ENCODE peak calls at places on chromosomes 3 and 15, in six cellular contexts. R is brain microvascular endothelial cell, V is psoas muscle, J is H1, Q is mucosa of descending colon, O is A549. W is an unnamed sample.
A peak's percentile ranks its signal among the peaks of the same experiment; 100 is the strongest.

GRCh38 chr15:58551764-58552504 is 120.1 kb downstream of the LIPC start:
- DNase-seq in R (peak; percentile 89), V (no peak), J (no peak), Q (peak; percentile 83), O (no peak), W (peak; percentile 23)

GRCh38 chr3:70090322-70090913 is 90.9 kb downstream of the SAMMSON start:
- DNase-seq in R (peak; percentile 20), V (no peak), J (no peak), Q (no peak), O (peak; percentile 31), W (no peak)

GRCh38 chr3:69197922-69198540 is 75.6 kb upstream of the LMOD3 start:
- DNase-seq in R (no peak), V (no peak), J (no peak), Q (peak; percentile 38), O (no peak), W (no peak)

GRCh38 chr3:141401584-141402475 is 33.5 kb downstream of the ZBTB38 start:
- DNase-seq in R (no peak), V (peak; percentile 58), J (peak; percentile 69), Q (peak; percentile 76), O (peak; percentile 50), W (peak; percentile 60)

GRCh38 chr15:62110000-62110851 is 43.4 kb downstream of the C2CD4A start:
- DNase-seq in R (peak; percentile 34), V (no peak), J (no peak), Q (no peak), O (peak; percentile 42), W (no peak)

GRCh38 chr15:39846108-39846507 is 63.5 kb upstream of the FSIP1 start:
- DNase-seq in R (no peak), V (no peak), J (no peak), Q (no peak), O (no peak), W (no peak)

GRCh38 chr3:16496008-16496407 is 17.5 kb downstream of the RFTN1 start:
- DNase-seq in R (no peak), V (no peak), J (no peak), Q (no peak), O (no peak), W (no peak)

GRCh38 chr3:175163686-175164085 is 304.6 kb downstream of the NAALADL2 start:
- DNase-seq in R (no peak), V (no peak), J (no peak), Q (no peak), O (no peak), W (no peak)

GRCh38 chr15:81789403-81789802 is 256.4 kb downstream of the MEX3B start:
- DNase-seq in R (no peak), V (no peak), J (peak; percentile 27), Q (no peak), O (no peak), W (no peak)

GRCh38 chr3:193910886-193911738 is 224.8 kb upstream of the HES1 start:
- DNase-seq in R (no peak), V (no peak), J (no peak), Q (no peak), O (no peak), W (no peak)

GRCh38 chr3:186255703-186256331 is 106.2 kb downstream of the DGKG start:
- DNase-seq in R (no peak), V (no peak), J (peak; percentile 88), Q (peak; percentile 42), O (no peak), W (no peak)

GRCh38 chr15:45611305-45611704 is 23.5 kb upstream of the SQOR start:
- DNase-seq in R (no peak), V (no peak), J (no peak), Q (no peak), O (no peak), W (no peak)

GRCh38 chr3:160695906-160696305 is 18.9 kb downstream of the ARL14 start:
- DNase-seq in R (peak; percentile 24), V (no peak), J (no peak), Q (no peak), O (no peak), W (no peak)

GRCh38 chr15:85313339-85313738 is 67.1 kb upstream of the AKAP13 start:
- DNase-seq in R (peak; percentile 39), V (no peak), J (no peak), Q (no peak), O (no peak), W (no peak)

GRCh38 chr15:85312486-85312885 is 67.9 kb upstream of the AKAP13 start:
- DNase-seq in R (peak; percentile 86), V (no peak), J (no peak), Q (no peak), O (no peak), W (no peak)

GRCh38 chr15:85314139-85314538 is 66.3 kb upstream of the AKAP13 start:
- DNase-seq in R (no peak), V (no peak), J (peak; percentile 19), Q (no peak), O (no peak), W (no peak)

GRCh38 chr15:85311647-85312046 is 68.8 kb upstream of the AKAP13 start:
- DNase-seq in R (no peak), V (no peak), J (no peak), Q (no peak), O (no peak), W (no peak)

DNA sequence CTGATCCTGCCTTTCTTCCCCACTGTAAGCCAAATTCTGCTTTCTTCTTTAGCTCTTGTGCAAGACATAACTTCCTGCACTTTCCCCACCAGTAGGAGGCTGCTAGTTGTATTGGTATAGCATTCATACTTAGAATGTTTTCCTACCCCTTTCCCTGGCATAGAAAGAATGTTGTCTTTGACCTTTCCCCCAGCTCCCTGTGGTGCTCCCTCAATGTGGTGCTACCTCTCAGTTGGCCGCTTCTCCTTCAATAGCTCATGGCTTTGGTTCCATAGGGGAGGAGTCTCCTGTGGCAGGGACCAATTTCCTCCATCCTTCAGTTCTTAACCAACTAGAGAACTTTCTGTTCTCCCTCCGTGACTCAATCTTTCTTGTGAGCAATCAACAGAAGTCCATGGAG is 67.5 kb upstream of the AKAP13 start:
- DNase-seq in R (peak; percentile 75), V (no peak), J (no peak), Q (no peak), O (no peak), W (no peak)
- TF ChIP-seq CTCF in R (peak; percentile 52), V (no peak), J (no peak), Q (no peak), O (no peak), W (no peak)

GRCh38 chr15:67107014-67107812 is 41.8 kb downstream of the SMAD3 start:
- DNase-seq in R (peak; percentile 99), V (peak; percentile 63), J (no peak), Q (peak; percentile 61), O (peak; percentile 99), W (peak; percentile 77)
- H3K4me3 ChIP-seq in R (no peak overlapping the region), V (no peak overlapping the region), J (no peak overlapping the region), Q (no peak overlapping the region), O (no peak overlapping the region), W (no peak overlapping the region)

GRCh38 chr15:98363416-98363815 is 284.9 kb upstream of the IGF1R start:
- DNase-seq in R (no peak), V (no peak), J (no peak), Q (no peak), O (no peak), W (no peak)
- TF ChIP-seq CTCF in R (no peak), V (no peak), J (no peak), Q (no peak), O (no peak), W (no peak)

DNA sequence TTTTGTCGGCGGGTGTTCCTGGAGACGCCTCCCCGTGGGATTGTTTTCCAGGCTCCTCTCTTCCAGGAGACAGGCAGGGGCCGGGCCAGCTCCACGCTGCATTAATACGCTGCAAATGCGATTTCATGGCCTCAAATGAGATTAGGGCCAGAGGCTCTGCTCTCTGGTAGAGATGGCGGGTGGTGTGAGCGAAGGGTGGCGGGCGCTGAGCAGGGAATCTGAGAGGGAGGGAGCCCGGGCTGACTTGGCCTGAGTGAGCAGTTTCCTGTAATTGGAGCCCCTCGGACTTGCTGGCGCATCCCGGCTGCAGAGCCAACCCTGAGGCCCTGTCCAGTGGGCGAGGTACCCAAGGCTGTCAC is 7.4 kb upstream of the CCDC33 start:
- DNase-seq in R (no peak), V (no peak), J (no peak), Q (no peak), O (no peak), W (no peak)
- H3K4me3 ChIP-seq in R (no peak overlapping the region), V (no peak overlapping the region), J (no peak overlapping the region), Q (no peak overlapping the region), O (no peak overlapping the region), W (no peak overlapping the region)

GRCh38 chr3:126259411-126260391 is 79.3 kb upstream of the ALDH1L1 start:
- DNase-seq in R (peak; percentile 37), V (peak; percentile 66), J (peak; percentile 76), Q (peak; percentile 60), O (no peak), W (peak; percentile 60)
- TF ChIP-seq CTCF in R (peak; percentile 80), V (peak; percentile 79), J (no peak), Q (no peak), O (no peak), W (peak; percentile 62)

GRCh38 chr15:96889734-96890480 is 559.4 kb downstream of the NR2F2 start:
- DNase-seq in R (no peak), V (no peak), J (no peak), Q (no peak), O (no peak), W (peak; percentile 19)
- H3K4me3 ChIP-seq in R (peak overlapping the region; percentile 46), V (peak overlapping the region; percentile 55), J (no peak overlapping the region), Q (no peak overlapping the region), O (peak overlapping the region; percentile 26), W (peak overlapping the region; percentile 31)

DNA sequence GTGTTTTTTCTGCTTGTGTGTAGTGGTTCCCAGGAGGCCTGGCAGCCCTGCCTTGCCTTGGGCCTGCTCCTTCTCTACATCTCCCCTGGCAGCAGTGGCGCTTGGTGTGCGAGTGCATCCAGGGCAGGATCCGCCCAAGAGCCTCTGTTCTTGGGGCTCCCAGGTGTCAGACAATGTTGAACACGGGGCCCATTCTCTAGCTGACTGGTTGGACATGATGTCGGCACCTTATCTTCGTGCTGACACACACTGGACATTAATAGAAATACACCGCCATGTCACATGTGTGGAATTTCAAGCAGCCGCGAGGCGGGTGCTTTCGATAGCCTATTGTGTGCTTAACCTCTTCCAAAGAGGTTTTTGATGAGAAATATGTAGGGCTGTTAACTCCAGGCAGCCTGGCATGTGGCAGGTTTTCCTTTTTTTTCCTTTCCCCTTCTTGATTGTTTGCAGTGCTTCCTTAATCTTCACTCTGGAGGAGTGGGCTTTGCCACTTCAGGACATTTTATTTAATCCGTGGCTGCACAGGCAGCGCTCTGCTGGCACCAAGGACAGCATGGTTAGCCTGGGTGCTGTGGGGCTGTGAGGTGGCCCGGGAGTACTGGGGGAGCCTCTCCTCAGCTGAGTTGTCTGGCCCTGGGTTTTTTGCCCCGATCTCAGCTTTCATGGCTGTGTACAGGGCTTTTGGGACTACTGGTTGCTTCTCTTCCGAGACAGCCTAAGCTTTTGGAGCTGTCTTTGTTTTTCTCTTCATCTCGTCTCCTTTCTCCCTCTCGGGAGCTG is 42.5 kb downstream of the CHCHD6 start:
- DNase-seq in R (peak; percentile 83), V (no peak), J (no peak), Q (no peak), O (peak; percentile 21), W (no peak)
- TF ChIP-seq CTCF in R (peak; percentile 44), V (peak; percentile 8), J (no peak), Q (no peak), O (peak; percentile 17), W (no peak)

W was measured in uterus.